ENCODE peak calls at places on chromosomes 11 and 22, in four cellular contexts. One of them, this sample, is unnamed.

GRCh38 chr11:12042215-12042676 is 33.8 kb upstream of the DKK3 start:
- DNase-seq in fibroblast of lung: peak; percentile 91
- DNase-seq in non-pigmented ciliary epithelial cell: peak; percentile 95
- DNase-seq in GM23248: peak; percentile 95
- DNase-seq in this sample: peak; percentile 95

GRCh38 chr11:45993438-45994064 is 71.1 kb downstream of the LARGE2 start:
- DNase-seq in fibroblast of lung: peak; percentile 42
- DNase-seq in non-pigmented ciliary epithelial cell: no peak
- DNase-seq in GM23248: peak; percentile 53
- DNase-seq in this sample: no peak

GRCh38 chr22:27124336-27125023 is 467.1 kb downstream of the MIAT start:
- DNase-seq in fibroblast of lung: no peak
- DNase-seq in non-pigmented ciliary epithelial cell: no peak
- DNase-seq in GM23248: peak; percentile 45
- DNase-seq in this sample: no peak

GRCh38 chr11:41795004-41795403 is 335.6 kb upstream of the LRRC4C start:
- DNase-seq in fibroblast of lung: no peak
- DNase-seq in non-pigmented ciliary epithelial cell: no peak
- DNase-seq in GM23248: no peak
- DNase-seq in this sample: no peak

GRCh38 chr11:91295591-91295990 is 929.0 kb upstream of the FAT3 start:
- DNase-seq in fibroblast of lung: peak; percentile 33
- DNase-seq in non-pigmented ciliary epithelial cell: no peak
- DNase-seq in GM23248: no peak
- DNase-seq in this sample: no peak

GRCh38 chr11:132028380-132029240 is 658.2 kb downstream of the NTM start:
- DNase-seq in fibroblast of lung: peak; percentile 77
- DNase-seq in non-pigmented ciliary epithelial cell: no peak
- DNase-seq in GM23248: peak; percentile 63
- DNase-seq in this sample: no peak

GRCh38 chr11:113634940-113635575 is 71.0 kb downstream of the TMPRSS5 start:
- DNase-seq in fibroblast of lung: no peak
- DNase-seq in non-pigmented ciliary epithelial cell: no peak
- DNase-seq in GM23248: no peak
- DNase-seq in this sample: no peak

GRCh38 chr11:10476927-10477689 is 22.0 kb downstream of the AMPD3 start:
- DNase-seq in fibroblast of lung: no peak
- DNase-seq in non-pigmented ciliary epithelial cell: no peak
- DNase-seq in GM23248: no peak
- DNase-seq in this sample: no peak

GRCh38 chr11:65821107-65821506 is 12.7 kb upstream of the SNX32 start:
- DNase-seq in fibroblast of lung: no peak
- DNase-seq in non-pigmented ciliary epithelial cell: no peak
- DNase-seq in GM23248: no peak
- DNase-seq in this sample: no peak

GRCh38 chr22:45425101-45425500 is 11.6 kb downstream of the RIBC2 start:
- DNase-seq in fibroblast of lung: no peak
- DNase-seq in non-pigmented ciliary epithelial cell: no peak
- DNase-seq in GM23248: peak; percentile 67
- DNase-seq in this sample: no peak